ENCODE peak calls at places on chromosomes 16 and 17, in six cellular contexts. C, E, Q, Z, U and K are unnamed samples.
A peak's percentile ranks its signal among the peaks of the same experiment; 100 is the strongest.

GRCh38 chr17:33204156-33204555 is 88.9 kb downstream of the ASIC2 start:
- DNase-seq in C (no peak), E (no peak), Q (no peak), Z (no peak), U (no peak), K (no peak)

GRCh38 chr17:50195196-50195865 is 6.1 kb downstream of the COL1A1 start:
- DNase-seq in C (no peak), E (no peak), Q (no peak), Z (no peak), U (no peak), K (no peak)

GRCh38 chr17:38705803-38706624 is 941 bp downstream of the MLLT6 start:
- DNase-seq in C (no peak), E (peak; percentile 85), Q (peak; percentile 48), Z (no peak), U (peak; percentile 63), K (no peak)

GRCh38 chr16:86994215-86994614 is 323.0 kb downstream of the C16orf95 start:
- DNase-seq in C (no peak), E (no peak), Q (no peak), Z (no peak), U (no peak), K (no peak)

GRCh38 chr17:4605826-4606225 is 21.5 kb downstream of the SMTNL2 start:
- DNase-seq in C (no peak), E (no peak), Q (no peak), Z (no peak), U (no peak), K (peak; percentile 23)

GRCh38 chr17:77580531-77580930 is 378.0 kb upstream of the TNRC6C start:
- DNase-seq in C (no peak), E (no peak), Q (no peak), Z (no peak), U (no peak), K (no peak)

GRCh38 chr17:32759476-32759875 is 117.4 kb downstream of the MYO1D start:
- DNase-seq in C (no peak), E (no peak), Q (no peak), Z (no peak), U (no peak), K (no peak)

GRCh38 chr16:87375426-87376135 is 8.0 kb downstream of the FBXO31 start:
- DNase-seq in C (no peak), E (no peak), Q (no peak), Z (no peak), U (no peak), K (no peak)

GRCh38 chr16:68086336-68086821 is 1.2 kb downstream of the NFATC3 start:
- DNase-seq in C (no peak), E (no peak), Q (no peak), Z (no peak), U (peak; percentile 69), K (no peak)

GRCh38 chr17:77572065-77572601 is 386.4 kb upstream of the TNRC6C start:
- DNase-seq in C (no peak), E (no peak), Q (no peak), Z (no peak), U (no peak), K (no peak)

GRCh38 chr16:3835089-3835602 is 45.4 kb downstream of the CREBBP start:
- DNase-seq in C (no peak), E (no peak), Q (no peak), Z (no peak), U (no peak), K (no peak)

GRCh38 chr16:87226926-87227650 is 90.1 kb downstream of the C16orf95 start:
- DNase-seq in C (no peak), E (no peak), Q (no peak), Z (no peak), U (no peak), K (no peak)

GRCh38 chr16:28181557-28181914 is 30.2 kb downstream of the XPO6 start:
- DNase-seq in C (no peak), E (no peak), Q (no peak), Z (no peak), U (peak; percentile 88), K (no peak)

GRCh38 chr16:70437017-70437581 is 1.8 kb downstream of the ST3GAL2 start:
- DNase-seq in C (no peak), E (peak; percentile 62), Q (no peak), Z (peak; percentile 70), U (peak; percentile 57), K (no peak)

GRCh38 chr17:6061290-6061689 is 8.9 kb upstream of the WSCD1 start:
- DNase-seq in C (no peak), E (no peak), Q (no peak), Z (no peak), U (peak; percentile 19), K (no peak)

GRCh38 chr16:4693956-4694663 is 748 bp downstream of the NUDT16L1 start:
- DNase-seq in C (no peak), E (peak; percentile 85), Q (peak; percentile 78), Z (no peak), U (no peak), K (peak; percentile 84)

GRCh38 chr17:33234930-33235685 is 58.0 kb downstream of the ASIC2 start:
- DNase-seq in C (no peak), E (no peak), Q (no peak), Z (no peak), U (no peak), K (no peak)

GRCh38 chr16:1105888-1106620 is 10.0 kb upstream of the C1QTNF8 start:
- DNase-seq in C (no peak), E (peak; percentile 83), Q (peak; percentile 69), Z (no peak), U (peak; percentile 39), K (peak; percentile 85)

GRCh38 chr16:1102333-1102700 is 6.3 kb upstream of the C1QTNF8 start:
- DNase-seq in C (no peak), E (no peak), Q (no peak), Z (no peak), U (no peak), K (no peak)

GRCh38 chr16:1101573-1102332 is 5.7 kb upstream of the C1QTNF8 start:
- DNase-seq in C (no peak), E (no peak), Q (no peak), Z (no peak), U (no peak), K (no peak)

GRCh38 chr16:1102921-1103648 is 7.0 kb upstream of the C1QTNF8 start:
- DNase-seq in C (no peak), E (peak; percentile 93), Q (peak; percentile 91), Z (no peak), U (no peak), K (peak; percentile 95)

GRCh38 chr16:1103649-1104005 is 7.6 kb upstream of the C1QTNF8 start:
- DNase-seq in C (no peak), E (no peak), Q (no peak), Z (no peak), U (no peak), K (no peak)
- TF ChIP-seq TAF1 in C (no peak), E (no peak), Q (no peak), Z (no peak), U (no peak), K (no peak)

GRCh38 chr17:34990921-34991365 is 10.6 kb downstream of the LIG3 start:
- DNase-seq in C (no peak), E (no peak), Q (no peak), Z (no peak), U (no peak), K (no peak)
- TF ChIP-seq POLR2A in C (no peak), E (no peak), Q (no peak), Z (no peak), U (no peak), K (no peak)

DNA sequence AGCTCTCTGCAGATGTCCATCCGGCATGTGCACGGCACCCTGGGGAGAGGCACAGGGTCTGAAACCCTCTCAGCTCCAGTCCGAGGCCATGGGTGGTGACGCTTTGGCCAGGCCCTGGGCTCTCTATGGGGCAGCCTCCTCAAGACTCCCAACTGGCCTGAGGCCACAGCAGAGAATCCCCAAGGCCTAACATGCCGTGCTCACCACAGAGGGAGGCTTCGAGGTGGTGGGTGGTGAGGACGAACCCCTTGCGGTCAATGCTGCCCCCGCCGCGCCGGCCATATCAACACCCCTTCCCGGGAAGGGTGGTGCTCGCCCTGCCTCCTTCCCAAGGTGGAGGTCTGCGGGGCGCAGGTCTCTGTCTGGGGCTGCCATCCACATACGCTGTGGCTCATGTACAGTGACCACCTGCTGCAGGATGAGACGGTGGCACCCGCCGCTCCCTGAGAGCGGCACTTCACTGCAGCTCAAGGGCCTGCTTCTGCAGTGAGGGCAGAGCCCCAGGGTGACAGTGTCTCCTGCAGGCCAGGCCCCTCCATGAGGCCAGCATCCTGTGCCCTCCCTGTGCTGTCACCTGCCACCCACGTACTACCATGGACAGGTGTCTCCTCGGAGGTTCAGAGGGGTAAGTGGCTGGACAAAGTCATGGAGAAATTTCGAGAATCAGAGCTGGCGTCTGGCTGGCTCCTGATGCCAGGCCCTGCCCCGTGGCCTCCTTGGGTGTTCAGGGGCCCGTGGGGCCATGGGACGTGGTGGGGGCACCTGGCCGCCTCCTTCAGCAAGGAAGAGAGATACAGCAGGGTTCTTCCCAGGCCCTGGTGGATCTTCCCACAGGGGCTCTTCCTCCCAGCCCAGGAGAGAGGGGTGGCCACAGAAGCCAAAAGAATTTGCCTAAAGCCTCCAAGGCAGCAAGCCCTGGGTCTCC is 54.6 kb upstream of the ACSF3 start:
- DNase-seq in C (no peak), E (no peak), Q (no peak), Z (no peak), U (no peak), K (no peak)
- TF ChIP-seq TAF1 in C (no peak), E (no peak), Q (no peak), Z (no peak), U (no peak), K (no peak)

GRCh38 chr17:17722081-17722905 is 41.0 kb downstream of the RAI1 start:
- DNase-seq in C (no peak), E (no peak), Q (no peak), Z (no peak), U (no peak), K (no peak)

GRCh38 chr17:17724307-17724921 is 43.2 kb downstream of the RAI1 start:
- DNase-seq in C (no peak), E (no peak), Q (peak; percentile 76), Z (no peak), U (no peak), K (peak; percentile 80)

GRCh38 chr17:17722906-17723353 is 41.7 kb downstream of the RAI1 start:
- DNase-seq in C (no peak), E (no peak), Q (no peak), Z (no peak), U (no peak), K (no peak)

GRCh38 chr17:17724991-17725852 is 44.0 kb downstream of the RAI1 start:
- DNase-seq in C (no peak), E (no peak), Q (no peak), Z (no peak), U (no peak), K (no peak)

DNA sequence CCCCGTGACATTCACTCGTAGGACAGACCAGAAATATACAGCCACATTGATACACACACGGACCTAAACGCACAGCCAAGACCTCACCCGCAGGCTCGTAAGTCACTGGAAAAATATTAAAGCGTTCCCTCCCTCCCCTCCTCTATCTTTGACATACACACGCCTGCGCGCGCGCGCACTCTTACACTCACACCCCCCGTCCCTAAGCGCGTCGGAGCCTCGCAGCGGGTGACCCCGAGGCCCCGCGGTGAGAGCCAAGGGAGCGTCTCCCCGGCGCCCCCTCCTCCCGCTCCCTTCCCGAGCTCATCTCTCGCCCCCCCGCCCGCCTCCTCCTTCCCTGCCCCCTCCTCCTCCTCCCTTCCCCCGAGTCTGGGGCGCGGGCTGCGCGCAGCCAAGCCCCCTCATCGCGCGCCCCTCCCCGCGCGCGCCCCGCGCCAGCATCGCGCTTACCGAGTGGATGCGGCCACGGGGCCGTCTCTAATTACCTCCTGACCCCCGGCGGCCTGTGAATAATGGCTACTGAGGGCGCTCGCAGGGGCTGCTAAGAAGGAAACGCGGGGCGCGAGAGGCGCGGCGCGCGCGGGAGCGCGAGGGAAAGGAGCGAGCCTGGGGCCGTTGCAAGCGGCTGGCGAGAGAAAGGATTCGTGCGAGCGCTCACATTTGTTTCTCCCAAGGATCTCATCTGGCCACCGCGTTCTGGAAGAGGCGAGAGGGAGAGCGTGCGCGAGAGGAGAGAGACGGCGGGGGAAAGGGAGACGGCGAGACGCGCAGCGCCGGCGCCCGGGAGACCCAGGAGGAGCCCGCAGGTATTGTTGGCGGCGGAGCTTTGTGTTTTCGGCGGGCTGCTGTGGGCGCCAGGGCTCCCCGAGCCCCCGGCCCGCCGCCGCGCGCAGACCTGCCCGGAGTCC is 42.4 kb downstream of the RAI1 start:
- DNase-seq in C (no peak), E (no peak), Q (peak; percentile 68), Z (no peak), U (no peak), K (peak; percentile 73)
- TF ChIP-seq POLR2A in C (peak; percentile 52), E (no peak), Q (no peak), Z (no peak), U (no peak), K (no peak)